ENCODE peak calls at places on chromosomes 6 and 20, in five cellular contexts. H is Daoy, I is T-helper 9 cell, T is iris pigment epithelial cell, E is heart right ventricle. R is an unnamed sample.

GRCh38 chr6:47631248-47632196 is 66.9 kb upstream of the ADGRF4 start:
- DNase-seq in H (peak), I (no peak), T (peak), E (no peak), R (no peak)

GRCh38 chr20:13875265-13875811 is 90.5 kb downstream of the NDUFAF5 start:
- DNase-seq in H (no peak), I (no peak), T (no peak), E (no peak), R (no peak)

GRCh38 chr6:37007340-37008043 is 2.0 kb downstream of the FGD2 start:
- DNase-seq in H (no peak), I (no peak), T (no peak), E (no peak), R (no peak)

GRCh38 chr6:150036081-150036480 is 10.7 kb upstream of the RAET1L start:
- DNase-seq in H (no peak), I (no peak), T (no peak), E (no peak), R (no peak)

GRCh38 chr6:74018825-74019224 is 322.8 kb downstream of the CD109 start:
- DNase-seq in H (no peak), I (no peak), T (peak), E (no peak), R (no peak)

GRCh38 chr20:618980-619379 is 8.9 kb upstream of the TCF15 start:
- DNase-seq in H (no peak), I (no peak), T (no peak), E (no peak), R (no peak)

GRCh38 chr6:18302561-18303439 is 38.5 kb upstream of the DEK start:
- DNase-seq in H (no peak), I (no peak), T (peak), E (no peak), R (no peak)

GRCh38 chr6:30844118-30844535 is 40.2 kb upstream of the DDR1 start:
- DNase-seq in H (peak), I (no peak), T (peak), E (no peak), R (no peak)

GRCh38 chr6:135675862-135676261 is 175.6 kb upstream of the PDE7B start:
- DNase-seq in H (peak), I (peak), T (peak), E (no peak), R (peak)

GRCh38 chr6:36752187-36752885 is 54.7 kb downstream of the RAB44 start:
- DNase-seq in H (peak), I (no peak), T (peak), E (no peak), R (no peak)

R was measured in activated T-helper 2 cell treated with anti-CD3 and anti-CD28 coated beads, Interferon-gamma antibody, Interleukin-2, Interleukin-4, amounts not matched to agents 10 μg/mL and 5 μg/mL and 100 μg/mL, durations not matched to agents 14 hours and 24 hours and 36 hours.